ENCODE peak calls at places on chromosomes 16 and 17, in five cellular contexts. H is prostate gland, Z is caudate nucleus, G is stomach, N is LHCN-M2. D is an unnamed sample.

GRCh38 chr17:35117984-35118383 is 1.7 kb downstream of the RAD51D start:
- DNase-seq in H (no peak), Z (no peak), G (no peak), N (peak; percentile 76), D (no peak)

GRCh38 chr16:31475949-31476304 is 4.0 kb downstream of the TGFB1I1 start:
- DNase-seq in H (no peak), Z (no peak), G (peak; percentile 45), N (no peak), D (no peak)

GRCh38 chr17:49290690-49291326 is 60.2 kb upstream of the PHOSPHO1 start:
- DNase-seq in H (no peak), Z (peak; percentile 10), G (no peak), N (peak; percentile 21), D (no peak)

GRCh38 chr17:80970044-80970761 is 21.4 kb upstream of the CHMP6 start:
- DNase-seq in H (peak; percentile 32), Z (peak; percentile 44), G (peak; percentile 39), N (peak; percentile 80), D (peak; percentile 65)

GRCh38 chr17:50443492-50444051 is 17.6 kb downstream of the ACSF2 start:
- DNase-seq in H (no peak), Z (peak; percentile 78), G (no peak), N (peak; percentile 10), D (no peak)

GRCh38 chr17:61376931-61377838 is 22.5 kb upstream of the TBX2 start:
- DNase-seq in H (no peak), Z (no peak), G (no peak), N (no peak), D (no peak)

GRCh38 chr16:55552621-55553020 is 13.9 kb upstream of the CAPNS2 start:
- DNase-seq in H (no peak), Z (no peak), G (no peak), N (peak; percentile 79), D (no peak)

GRCh38 chr16:11112723-11113348 is 143.2 kb downstream of the SOCS1 start:
- DNase-seq in H (peak; percentile 21), Z (no peak), G (peak; percentile 55), N (no peak), D (no peak)

GRCh38 chr16:15775663-15776304 is 81.0 kb downstream of the MYH11 start:
- DNase-seq in H (no peak), Z (no peak), G (no peak), N (no peak), D (no peak)

GRCh38 chr17:67491009-67491677 is 114.1 kb downstream of the PITPNC1 start:
- DNase-seq in H (peak; percentile 24), Z (peak; percentile 67), G (peak; percentile 67), N (peak; percentile 95), D (peak; percentile 95)

GRCh38 chr17:794876-795275 is 12.7 kb downstream of the MRM3 start:
- DNase-seq in H (peak; percentile 89), Z (peak; percentile 86), G (peak; percentile 92), N (peak; percentile 69), D (peak; percentile 91)

GRCh38 chr16:70304892-70305448 is 6.0 kb downstream of the DDX19B start:
- DNase-seq in H (no peak), Z (no peak), G (no peak), N (no peak), D (no peak)

GRCh38 chr17:3497101-3497500 is 21.3 kb downstream of the ASPA start:
- DNase-seq in H (no peak), Z (no peak), G (no peak), N (no peak), D (no peak)

GRCh38 chr16:21611178-21611545 is 11.8 kb downstream of the METTL9 start:
- DNase-seq in H (no peak), Z (no peak), G (no peak), N (no peak), D (no peak)

GRCh38 chr17:29119265-29119664 is 60.9 kb downstream of the MYO18A start:
- DNase-seq in H (no peak), Z (no peak), G (no peak), N (peak; percentile 37), D (no peak)

GRCh38 chr16:85515830-85516397 is 97.2 kb upstream of the GSE1 start:
- DNase-seq in H (no peak), Z (no peak), G (peak; percentile 69), N (no peak), D (no peak)

GRCh38 chr16:3276679-3277078 is 6.6 kb upstream of the ZNF263 start:
- DNase-seq in H (no peak), Z (no peak), G (peak; percentile 4), N (no peak), D (no peak)

GRCh38 chr16:30609002-30609927 is 924 bp downstream of the ZNF689 start:
- DNase-seq in H (peak; percentile 35), Z (peak; percentile 57), G (peak; percentile 54), N (peak; percentile 36), D (peak; percentile 58)

GRCh38 chr17:39602533-39603303 is 5.0 kb downstream of the NEUROD2 start:
- DNase-seq in H (no peak), Z (no peak), G (no peak), N (no peak), D (no peak)

GRCh38 chr16:70662991-70663523 is 16.7 kb downstream of the IL34 start:
- DNase-seq in H (no peak), Z (no peak), G (no peak), N (no peak), D (no peak)

GRCh38 chr17:70636517-70637133 is 467.3 kb downstream of the KCNJ2 start:
- DNase-seq in H (peak; percentile 13), Z (peak; percentile 17), G (no peak), N (peak; percentile 45), D (no peak)

GRCh38 chr16:81616321-81617020 is 162.6 kb upstream of the PLCG2 start:
- DNase-seq in H (peak; percentile 71), Z (peak; percentile 46), G (peak; percentile 73), N (peak; percentile 27), D (peak; percentile 72)

GRCh38 chr17:48631693-48632578 is 5.8 kb upstream of the HOXB9 start:
- DNase-seq in H (no peak), Z (no peak), G (no peak), N (no peak), D (no peak)

GRCh38 chr17:2171725-2172446 is 117.0 kb downstream of the HIC1 start:
- DNase-seq in H (peak; percentile 84), Z (peak; percentile 20), G (peak; percentile 74), N (peak; percentile 71), D (peak; percentile 75)

GRCh38 chr17:47879028-47879585 is 16.9 kb upstream of the SP2 start:
- DNase-seq in H (no peak), Z (no peak), G (no peak), N (peak; percentile 68), D (no peak)

GRCh38 chr17:77358801-77359716 is 218.3 kb downstream of the SEC14L1 start:
- DNase-seq in H (no peak), Z (no peak), G (peak; percentile 9), N (no peak), D (no peak)